ENCODE peak calls at places on chromosomes 1 and 21, in seven cellular contexts. A is LHCN-M2; H is HT-29; P is stimulated activated CD4-positive, alpha-beta T cell treated with anti-CD3 and anti-CD28 coated beads, TNF-alpha, amount 100 ng/mL, for 4 hours; Y is HFFc6; E is COR-L47; W is AG20443. V is an unnamed sample.

GRCh38 chr1:230208619-230209261 is 141.7 kb downstream of the GALNT2 start:
- DNase-seq in A (no peak), H (no peak), P (no peak), Y (no peak), E (no peak), W (no peak), V (no peak)

GRCh38 chr1:41662061-41662655 is 177.7 kb upstream of the EDN2 start:
- DNase-seq in A (peak), H (peak), P (peak), Y (peak), E (peak), W (peak), V (peak)

GRCh38 chr1:156497743-156498446 is 2.7 kb downstream of the MEF2D start:
- DNase-seq in A (no peak), H (no peak), P (no peak), Y (no peak), E (no peak), W (no peak), V (no peak)

GRCh38 chr1:7389786-7390603 is 381.1 kb upstream of the VAMP3 start:
- DNase-seq in A (no peak), H (no peak), P (no peak), Y (no peak), E (no peak), W (no peak), V (no peak)

GRCh38 chr1:231317306-231318014 is 20.2 kb downstream of the EXOC8 start:
- DNase-seq in A (no peak), H (no peak), P (no peak), Y (no peak), E (no peak), W (no peak), V (no peak)

GRCh38 chr1:184118051-184118450 is 66.5 kb downstream of the TSEN15 start:
- DNase-seq in A (peak), H (no peak), P (no peak), Y (peak), E (no peak), W (peak), V (peak)

GRCh38 chr1:234842726-234843641 is 233.0 kb upstream of the IRF2BP2 start:
- DNase-seq in A (no peak), H (no peak), P (peak), Y (no peak), E (no peak), W (no peak), V (no peak)

GRCh38 chr1:61782771-61783170 is 40.5 kb downstream of the PATJ start:
- DNase-seq in A (no peak), H (no peak), P (peak), Y (no peak), E (no peak), W (no peak), V (no peak)

GRCh38 chr1:109864063-109864822 is 46.4 kb upstream of the CSF1 start:
- DNase-seq in A (peak), H (no peak), P (no peak), Y (peak), E (no peak), W (no peak), V (no peak)

GRCh38 chr1:205410581-205411298 is 11.1 kb downstream of the LEMD1 start:
- DNase-seq in A (no peak), H (no peak), P (no peak), Y (no peak), E (no peak), W (no peak), V (no peak)

GRCh38 chr1:110163591-110163990 is 13.3 kb downstream of the SLC6A17 start:
- DNase-seq in A (no peak), H (no peak), P (no peak), Y (no peak), E (no peak), W (no peak), V (no peak)

GRCh38 chr1:67532452-67533216 is 102.4 kb upstream of the SERBP1 start:
- DNase-seq in A (peak), H (peak), P (no peak), Y (peak), E (peak), W (peak), V (peak)

GRCh38 chr1:29469457-29469856 is 233.1 kb downstream of the PTPRU start:
- DNase-seq in A (peak), H (no peak), P (no peak), Y (no peak), E (no peak), W (no peak), V (no peak)

GRCh38 chr1:150566589-150567340 is 12.6 kb downstream of the MCL1 start:
- DNase-seq in A (no peak), H (no peak), P (no peak), Y (no peak), E (no peak), W (no peak), V (no peak)

GRCh38 chr1:160997323-160998038 is 23.5 kb downstream of the F11R start:
- DNase-seq in A (peak), H (peak), P (peak), Y (peak), E (peak), W (peak), V (peak)

GRCh38 chr1:165527673-165528072 is 16.1 kb upstream of the LRRC52 start:
- DNase-seq in A (no peak), H (no peak), P (no peak), Y (no peak), E (no peak), W (no peak), V (no peak)

GRCh38 chr1:109996476-109996875 is 11.9 kb downstream of the AHCYL1 start:
- DNase-seq in A (no peak), H (no peak), P (no peak), Y (peak), E (no peak), W (no peak), V (peak)

GRCh38 chr21:46667735-46668380 is 32.4 kb downstream of the PRMT2 start:
- DNase-seq in A (peak), H (peak), P (no peak), Y (no peak), E (peak), W (peak), V (peak)

GRCh38 chr1:223363057-223363855 is 720 bp downstream of the SUSD4 start:
- DNase-seq in A (peak), H (no peak), P (no peak), Y (no peak), E (peak), W (peak), V (peak)

GRCh38 chr1:56515898-56516538 is 63.3 kb downstream of the PLPP3 start:
- DNase-seq in A (no peak), H (no peak), P (no peak), Y (no peak), E (no peak), W (no peak), V (no peak)

GRCh38 chr1:3707298-3707938 is 44.8 kb upstream of the CCDC27 start:
- DNase-seq in A (no peak), H (no peak), P (no peak), Y (no peak), E (no peak), W (no peak), V (no peak)

GRCh38 chr1:156813750-156814570 is 2.7 kb downstream of the SH2D2A start:
- DNase-seq in A (no peak), H (peak), P (peak), Y (no peak), E (peak), W (peak), V (peak)

GRCh38 chr1:40264354-40264781 is 6.3 kb downstream of the ZMPSTE24 start:
- DNase-seq in A (no peak), H (no peak), P (no peak), Y (no peak), E (no peak), W (no peak), V (no peak)

GRCh38 chr21:38956791-38957571 is 151.3 kb downstream of the ETS2 start:
- DNase-seq in A (no peak), H (peak), P (no peak), Y (no peak), E (peak), W (peak), V (no peak)

GRCh38 chr1:18288609-18289219 is 181.1 kb downstream of the IGSF21 start:
- DNase-seq in A (no peak), H (no peak), P (no peak), Y (no peak), E (no peak), W (no peak), V (no peak)

GRCh38 chr1:97632776-97633175 is 288.1 kb downstream of the DPYD start:
- DNase-seq in A (no peak), H (no peak), P (no peak), Y (no peak), E (no peak), W (no peak), V (no peak)

GRCh38 chr1:57633881-57634280 is 210.0 kb upstream of the DAB1 start:
- DNase-seq in A (no peak), H (no peak), P (no peak), Y (no peak), E (no peak), W (no peak), V (no peak)

GRCh38 chr1:216688127-216688657 is 35.0 kb downstream of the ESRRG start:
- DNase-seq in A (no peak), H (no peak), P (no peak), Y (no peak), E (no peak), W (no peak), V (no peak)

GRCh38 chr1:155006601-155007101 is 4.0 kb downstream of the ZBTB7B start:
- DNase-seq in A (peak), H (no peak), P (no peak), Y (no peak), E (peak), W (no peak), V (peak)

GRCh38 chr1:243179714-243180113 is 75.4 kb downstream of the CEP170 start:
- DNase-seq in A (peak), H (no peak), P (no peak), Y (no peak), E (no peak), W (no peak), V (no peak)

GRCh38 chr1:166040223-166040622 is 126.6 kb downstream of the FAM78B start:
- DNase-seq in A (no peak), H (no peak), P (no peak), Y (no peak), E (peak), W (no peak), V (no peak)

GRCh38 chr1:88973520-88974137 is 18.8 kb downstream of the KYAT3 start:
- DNase-seq in A (peak), H (peak), P (no peak), Y (peak), E (peak), W (peak), V (peak)

GRCh38 chr1:88462481-88463261 is 221.4 kb upstream of the PKN2 start:
- DNase-seq in A (peak), H (no peak), P (no peak), Y (no peak), E (peak), W (peak), V (peak)

GRCh38 chr1:213131851-213132655 is 81.0 kb downstream of the RPS6KC1 start:
- DNase-seq in A (no peak), H (no peak), P (no peak), Y (no peak), E (no peak), W (no peak), V (no peak)

V was measured in EL.